ENCODE peak calls at places on chromosomes 1 and 21, in nine cellular contexts. N is PC-3, Y is ovary, V is transverse colon, K is PC-9, R is adrenal gland, D is body of pancreas, C is Panc1, M is WERI-Rb-1. H is an unnamed sample.

GRCh38 chr1:84776639-84777038 is 86.4 kb upstream of the SSX2IP start:
- DNase-seq in Y (no peak), N (peak), C (no peak), V (no peak), K (no peak), M (no peak), D (no peak), R (no peak), H (no peak)

GRCh38 chr1:111719135-111719534 is 20.1 kb downstream of the INKA2 start:
- DNase-seq in K (no peak), M (no peak), V (no peak), C (no peak), Y (no peak), N (no peak), R (no peak), D (no peak), H (no peak)

GRCh38 chr1:156291226-156292061 is 4.0 kb downstream of the GLMP start:
- DNase-seq in R (peak), M (peak), V (peak), N (peak), C (peak), K (no peak), Y (peak), D (peak), H (peak)

GRCh38 chr1:78091215-78091813 is 45.5 kb downstream of the GIPC2 start:
- DNase-seq in N (no peak), M (no peak), C (no peak), V (no peak), Y (no peak), D (no peak), K (no peak), R (no peak), H (no peak)

GRCh38 chr1:100320311-100321097 is 31.8 kb upstream of the CDC14A start:
- DNase-seq in V (no peak), Y (no peak), N (no peak), M (no peak), D (no peak), K (no peak), R (no peak), C (no peak), H (no peak)

GRCh38 chr1:9817734-9818133 is 6.0 kb downstream of the CLSTN1 start:
- DNase-seq in N (no peak), M (no peak), V (no peak), C (no peak), R (no peak), D (no peak), Y (no peak), K (no peak), H (no peak)

GRCh38 chr21:38136201-38136600 is 120.6 kb upstream of the KCNJ15 start:
- DNase-seq in M (no peak), R (no peak), C (no peak), K (no peak), N (peak), Y (no peak), V (no peak), D (no peak), H (no peak)

GRCh38 chr1:230930986-230931385 is 47.7 kb downstream of the TTC13 start:
- DNase-seq in K (no peak), V (no peak), R (no peak), Y (no peak), D (no peak), C (no peak), N (peak), M (no peak), H (no peak)

GRCh38 chr1:1081311-1082238 is 7.5 kb upstream of the RNF223 start:
- DNase-seq in D (peak), M (peak), N (no peak), V (peak), Y (peak), K (no peak), R (no peak), C (no peak), H (no peak)

GRCh38 chr1:229699613-229700242 is 73.7 kb downstream of the URB2 start:
- DNase-seq in Y (no peak), M (no peak), N (no peak), C (no peak), V (no peak), D (no peak), R (no peak), K (no peak), H (no peak)

GRCh38 chr1:218816999-218817398 is 356.7 kb upstream of the LYPLAL1 start:
- DNase-seq in R (no peak), V (no peak), D (no peak), N (no peak), M (peak), K (no peak), C (no peak), Y (peak), H (no peak)

GRCh38 chr21:35791541-35792335 is 268.6 kb downstream of the SETD4 start:
- DNase-seq in V (no peak), K (no peak), Y (no peak), R (no peak), M (no peak), D (no peak), C (no peak), N (no peak), H (no peak)

GRCh38 chr1:111516008-111516535 is 12.6 kb upstream of the ADORA3 start:
- DNase-seq in K (no peak), V (peak), M (no peak), Y (peak), N (no peak), R (peak), C (no peak), D (peak), H (peak)

GRCh38 chr1:224433671-224434446 is 738 bp downstream of the WDR26 start:
- DNase-seq in D (peak), M (peak), R (peak), V (peak), C (no peak), N (no peak), Y (peak), K (no peak), H (peak)

GRCh38 chr21:35035116-35035515 is 14.0 kb downstream of the RUNX1 start:
- DNase-seq in D (no peak), R (no peak), N (no peak), M (no peak), K (no peak), Y (no peak), V (no peak), C (no peak), H (no peak)

GRCh38 chr21:32200029-32200428 is 78.8 kb downstream of the MIS18A start:
- DNase-seq in K (no peak), C (no peak), N (no peak), D (no peak), Y (no peak), V (no peak), R (no peak), M (no peak), H (no peak)

GRCh38 chr1:113945329-113945728 is 16.2 kb downstream of the HIPK1 start:
- DNase-seq in R (no peak), N (no peak), K (no peak), M (no peak), C (no peak), Y (no peak), D (no peak), V (no peak), H (no peak)

GRCh38 chr1:113949007-113949406 is 19.9 kb downstream of the HIPK1 start:
- DNase-seq in D (peak), N (peak), K (no peak), Y (no peak), C (no peak), M (no peak), R (peak), V (no peak), H (no peak)

GRCh38 chr1:113946112-113946511 is 17.0 kb downstream of the HIPK1 start:
- DNase-seq in D (no peak), V (no peak), M (no peak), R (no peak), C (no peak), Y (no peak), N (no peak), K (no peak), H (no peak)

GRCh38 chr1:113946668-113947387 is 17.7 kb downstream of the HIPK1 start:
- DNase-seq in M (peak), V (no peak), C (no peak), D (no peak), Y (no peak), N (no peak), K (no peak), R (no peak), H (no peak)

DNA sequence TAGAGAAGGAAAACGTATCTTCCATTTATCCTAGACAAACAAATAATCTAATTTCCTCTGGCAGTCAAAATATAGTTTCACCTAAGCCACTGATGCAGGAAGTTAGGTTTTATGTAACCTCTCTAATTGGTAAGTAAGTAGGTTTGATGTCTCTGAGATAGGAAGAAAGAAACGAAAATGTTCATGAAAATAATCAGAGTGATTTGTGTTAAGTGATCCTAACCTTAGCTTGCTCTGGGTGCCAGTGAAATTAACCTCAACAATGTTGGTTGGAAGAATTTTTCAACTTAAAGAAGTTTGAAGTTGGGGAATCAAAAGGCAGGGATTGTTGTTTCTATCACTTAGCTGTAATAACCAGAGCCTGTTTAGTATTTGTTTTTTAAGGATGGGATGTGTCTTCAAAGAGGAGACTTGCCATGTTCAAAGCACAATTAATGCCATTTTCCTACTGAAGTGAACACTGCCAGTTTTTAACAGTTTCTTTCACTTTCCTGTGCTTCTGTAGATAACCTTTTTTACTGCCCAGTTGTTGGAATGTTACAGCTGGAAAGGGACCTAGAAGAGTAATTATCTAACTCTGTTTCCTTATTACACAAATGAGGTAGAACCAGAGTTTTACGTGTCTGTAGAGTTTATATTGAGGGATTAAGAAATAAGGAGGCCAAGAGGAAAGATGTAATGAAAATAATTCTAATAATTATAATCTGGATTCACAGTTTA is 18.4 kb downstream of the HIPK1 start:
- DNase-seq in V (no peak), Y (no peak), K (no peak), C (no peak), R (no peak), M (no peak), D (no peak), N (no peak), H (no peak)
- H3K4me3 ChIP-seq in V (no peak), Y (no peak), K (no peak), C (no peak), R (no peak), M (peak), D (no peak), N (no peak), H (peak)

GRCh38 chr1:10908266-10908665 is 104.2 kb upstream of the TARDBP start:
- DNase-seq in C (no peak), V (no peak), M (no peak), N (no peak), Y (no peak), D (no peak), K (no peak), R (no peak), H (no peak)
- TF ChIP-seq CTCF in C (no peak), V (no peak), M (no peak), N (no peak), Y (no peak), D (no peak), K (no peak), R (no peak), H (no peak)

GRCh38 chr1:205374205-205375078 is 17.7 kb upstream of the KLHDC8A start:
- DNase-seq in K (peak), R (peak), D (no peak), C (no peak), V (no peak), Y (no peak), N (peak), M (peak), H (no peak)
- H3K4me3 ChIP-seq in K (no peak), R (no peak), D (no peak), C (no peak), V (no peak), Y (no peak), N (peak), M (no peak), H (no peak)

DNA sequence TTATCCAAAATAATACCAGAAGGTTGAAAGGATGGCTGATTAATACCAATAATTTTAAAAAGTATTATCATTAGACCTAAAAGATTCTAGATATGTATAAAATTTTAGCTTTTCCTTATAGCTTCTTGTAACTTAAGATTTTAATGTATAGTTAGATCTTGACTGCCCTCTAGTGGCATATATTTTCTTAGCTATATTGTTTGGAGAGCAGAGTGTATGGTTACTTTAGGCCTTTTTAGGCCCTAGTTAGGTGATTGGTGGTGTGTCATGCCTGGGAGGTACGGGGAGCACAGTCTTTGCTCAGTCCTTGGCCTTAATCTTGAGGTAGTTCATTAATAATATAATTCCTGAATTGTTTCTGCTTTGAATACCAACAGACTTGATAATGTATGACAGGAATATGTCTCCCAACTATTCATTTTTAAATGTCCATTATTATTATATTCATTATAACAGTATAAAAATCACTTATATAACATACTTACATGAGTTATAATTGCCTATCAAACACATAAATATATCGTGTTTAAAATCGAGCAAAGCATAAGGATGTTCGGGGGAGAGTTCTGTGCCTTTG is 328.4 kb downstream of the ZP4 start:
- DNase-seq in M (no peak), D (no peak), V (no peak), N (peak), C (peak), R (no peak), K (peak), Y (no peak), H (no peak)
- TF ChIP-seq CTCF in M (peak), D (peak), V (peak), N (peak), C (peak), R (peak), K (peak), Y (peak), H (peak)

GRCh38 chr1:16168622-16169021 is 12.8 kb upstream of the EPHA2 start:
- DNase-seq in D (no peak), R (no peak), C (no peak), Y (no peak), V (peak), K (no peak), N (peak), M (no peak), H (no peak)
- H3K4me3 ChIP-seq in D (no peak), R (no peak), C (no peak), Y (no peak), V (no peak), K (no peak), N (no peak), M (no peak), H (no peak)

GRCh38 chr1:45968941-45969666 is 163.3 kb downstream of the PIK3R3 start:
- DNase-seq in R (no peak), C (no peak), D (no peak), V (no peak), M (no peak), N (no peak), Y (no peak), K (no peak), H (no peak)
- TF ChIP-seq CTCF in R (no peak), C (no peak), D (no peak), V (no peak), M (no peak), N (no peak), Y (no peak), K (no peak), H (no peak)

GRCh38 chr1:67664048-67664447 is 21.0 kb upstream of the GADD45A start:
- DNase-seq in C (no peak), R (no peak), V (no peak), M (no peak), K (no peak), D (no peak), Y (no peak), N (peak), H (no peak)
- H3K4me3 ChIP-seq in C (no peak), R (no peak), V (no peak), M (no peak), K (no peak), D (no peak), Y (no peak), N (no peak), H (no peak)

DNA sequence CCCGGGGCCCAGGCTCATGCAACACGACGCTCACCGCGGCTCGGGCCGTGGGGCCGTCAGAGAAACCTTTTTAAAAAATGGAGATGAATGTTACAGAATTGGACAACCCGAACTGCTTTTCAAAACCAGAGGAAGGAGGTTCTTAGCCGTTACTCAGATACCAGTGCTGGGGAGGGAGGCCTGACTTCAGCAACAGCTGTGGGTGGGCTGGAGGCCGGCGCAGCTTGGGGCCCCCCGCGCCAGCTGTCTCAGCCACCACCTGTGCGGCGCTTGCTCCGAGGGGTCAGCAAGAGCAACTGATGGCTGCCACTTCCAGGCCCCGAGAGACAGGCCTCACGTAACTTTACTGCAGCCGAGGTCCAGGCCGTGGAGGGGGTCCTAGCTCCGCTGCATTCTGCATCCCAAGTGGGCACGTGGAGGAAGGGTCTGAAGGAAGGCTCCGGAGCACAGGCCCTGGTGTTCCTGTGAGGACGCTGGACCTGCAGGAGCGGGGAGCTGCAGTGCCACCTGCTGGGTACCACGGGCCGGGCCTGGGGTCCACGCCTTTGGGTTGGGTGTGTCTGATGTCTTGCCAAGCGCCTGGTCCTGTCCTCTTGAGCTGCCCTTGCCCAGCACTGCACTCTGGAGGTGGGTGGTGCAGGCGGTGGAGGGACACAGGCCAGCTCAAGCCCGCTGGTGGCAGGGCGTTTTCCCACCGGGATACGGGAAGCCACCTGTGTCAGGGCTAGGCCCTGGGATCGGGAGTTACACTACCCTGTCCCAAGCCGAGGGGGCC is 9.8 kb downstream of the THAP3 start:
- DNase-seq in R (peak), C (no peak), D (peak), K (no peak), Y (peak), V (peak), M (peak), N (peak), H (no peak)
- TF ChIP-seq CTCF in R (peak), C (peak), D (peak), K (peak), Y (no peak), V (peak), M (peak), N (peak), H (no peak)

H was measured in coronary artery.